ENCODE peak calls at places on chromosomes 4 and X, in nine cellular contexts. O is progenitor cell of endocrine pancreas, Z is body of pancreas, U is AG09319, E is stomach, Q is fibroblast of pulmonary artery, G is cardiac muscle cell, N is foreskin keratinocyte, F is psoas muscle. V is an unnamed sample.

GRCh38 chr4:47771020-47771419 is 66.8 kb downstream of the CORIN start:
- DNase-seq in O (no peak), Z (no peak), U (no peak), E (no peak), Q (no peak), G (no peak), N (no peak), F (no peak), V (no peak)

GRCh38 chrX:23304881-23305280 is 29.8 kb upstream of the PTCHD1 start:
- DNase-seq in O (no peak), Z (no peak), U (no peak), E (no peak), Q (no peak), G (no peak), N (no peak), F (no peak), V (no peak)

GRCh38 chrX:153522259-153522658 is 4.8 kb downstream of the ATP2B3 start:
- DNase-seq in O (no peak), Z (no peak), U (no peak), E (no peak), Q (no peak), G (no peak), N (no peak), F (no peak), V (no peak)

GRCh38 chrX:56797966-56798711 is 69.1 kb downstream of the NBDY start:
- DNase-seq in O (no peak), Z (peak), U (no peak), E (peak), Q (peak), G (no peak), N (no peak), F (no peak), V (no peak)

GRCh38 chr4:100049872-100050271 is 99.8 kb upstream of the H2AZ1 start:
- DNase-seq in O (no peak), Z (no peak), U (no peak), E (no peak), Q (no peak), G (no peak), N (peak), F (no peak), V (no peak)

GRCh38 chr4:16205298-16206164 is 20.7 kb downstream of the TAPT1 start:
- DNase-seq in O (no peak), Z (no peak), U (no peak), E (no peak), Q (no peak), G (peak), N (no peak), F (no peak), V (no peak)

GRCh38 chr4:1462768-1463075 is 56.5 kb upstream of the NKX1-1 start:
- DNase-seq in O (no peak), Z (no peak), U (no peak), E (peak), Q (no peak), G (no peak), N (no peak), F (no peak), V (no peak)

GRCh38 chr4:76002176-76002575 is 5.1 kb downstream of the CXCL9 start:
- DNase-seq in O (no peak), Z (no peak), U (no peak), E (no peak), Q (peak), G (no peak), N (no peak), F (no peak), V (no peak)

GRCh38 chr4:3683077-3683743 is 83.0 kb upstream of the ADRA2C start:
- DNase-seq in O (no peak), Z (no peak), U (no peak), E (no peak), Q (no peak), G (no peak), N (no peak), F (no peak), V (no peak)

GRCh38 chr4:8010618-8011017 is 71.0 kb upstream of the AFAP1 start:
- DNase-seq in O (peak), Z (peak), U (no peak), E (peak), Q (peak), G (peak), N (no peak), F (peak), V (no peak)

GRCh38 chr4:33407496-33407895 is 2687.3 kb downstream of the PCDH7 start:
- DNase-seq in O (no peak), Z (no peak), U (no peak), E (no peak), Q (no peak), G (no peak), N (peak), F (no peak), V (no peak)

GRCh38 chrX:13164611-13165010 is 120.2 kb upstream of the FAM9C start:
- DNase-seq in O (no peak), Z (no peak), U (no peak), E (no peak), Q (no peak), G (no peak), N (no peak), F (no peak), V (no peak)

GRCh38 chr4:4875611-4876010 is 16.1 kb downstream of the MSX1 start:
- DNase-seq in O (no peak), Z (no peak), U (no peak), E (no peak), Q (no peak), G (no peak), N (no peak), F (no peak), V (no peak)
- TF ChIP-seq CTCF in O (no peak), Z (no peak), U (no peak), E (no peak), Q (no peak), G (no peak), N (no peak), F (no peak), V (no peak)

GRCh38 chrX:54452920-54453319 is 12.7 kb downstream of the TSR2 start:
- DNase-seq in O (no peak), Z (no peak), U (no peak), E (no peak), Q (peak), G (peak), N (no peak), F (no peak), V (no peak)
- TF ChIP-seq CTCF in O (peak), Z (no peak), U (peak), E (no peak), Q (peak), G (peak), N (peak), F (no peak), V (no peak)

GRCh38 chrX:136495043-136495442 is 2.3 kb upstream of the HTATSF1 start:
- DNase-seq in O (no peak), Z (no peak), U (no peak), E (no peak), Q (no peak), G (no peak), N (no peak), F (no peak), V (no peak)

GRCh38 chrX:136487647-136488046 is at the start of gene BRS3:
- DNase-seq in O (no peak), Z (no peak), U (no peak), E (no peak), Q (no peak), G (no peak), N (no peak), F (no peak), V (no peak)

GRCh38 chrX:136496359-136496767 is 1.0 kb upstream of the HTATSF1 start:
- DNase-seq in O (no peak), Z (no peak), U (no peak), E (no peak), Q (no peak), G (no peak), N (no peak), F (no peak), V (no peak)

GRCh38 chrX:136488706-136489105 is 959 bp downstream of the BRS3 start:
- DNase-seq in O (no peak), Z (no peak), U (no peak), E (no peak), Q (no peak), G (no peak), N (no peak), F (no peak), V (no peak)

GRCh38 chrX:136491832-136492231 is 4.1 kb downstream of the BRS3 start:
- DNase-seq in O (no peak), Z (no peak), U (no peak), E (no peak), Q (no peak), G (no peak), N (no peak), F (no peak), V (no peak)
- TF ChIP-seq CTCF in O (no peak), Z (no peak), U (no peak), E (no peak), Q (no peak), G (no peak), N (no peak), F (no peak), V (no peak)

DNA sequence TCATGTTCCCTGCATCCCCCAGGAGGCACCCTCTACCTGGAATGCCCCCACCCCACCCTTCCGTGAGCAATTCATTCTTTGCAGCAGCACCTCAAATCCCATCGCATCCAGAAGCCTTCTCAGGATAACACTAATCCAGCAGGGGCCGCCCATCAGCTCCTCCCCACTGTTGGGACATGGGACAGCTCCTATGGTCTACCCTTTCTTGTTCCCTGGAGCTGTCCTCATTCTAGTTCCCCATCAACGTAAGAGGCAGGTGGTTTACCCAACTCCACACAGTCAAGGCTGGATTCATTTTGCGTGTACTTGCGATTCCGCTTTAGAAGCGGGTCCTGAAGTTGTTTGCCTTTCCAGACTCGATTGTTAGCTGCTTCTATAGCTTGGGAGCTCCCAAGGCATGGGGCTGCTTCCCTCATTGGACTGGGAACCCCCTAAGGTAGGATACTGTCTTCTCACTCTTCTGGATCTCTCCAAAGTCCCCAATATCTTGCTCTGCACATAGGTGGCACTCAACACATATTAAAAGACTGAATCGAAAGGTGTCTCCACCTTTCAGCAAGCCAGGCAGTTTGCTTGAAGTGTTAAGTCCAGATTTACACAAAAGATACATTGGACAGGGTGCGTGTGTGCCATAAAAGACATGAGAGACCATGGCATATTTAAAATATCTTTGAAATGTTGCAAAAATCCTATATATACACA is 942 bp upstream of the APLN start:
- DNase-seq in O (no peak), Z (no peak), U (no peak), E (peak), Q (no peak), G (peak), N (no peak), F (no peak), V (no peak)
- TF ChIP-seq CTCF in O (no peak), Z (no peak), U (no peak), E (no peak), Q (no peak), G (no peak), N (peak), F (no peak), V (no peak)

GRCh38 chr4:113293673-113294072 is 244.2 kb downstream of the ANK2 start:
- DNase-seq in O (no peak), Z (no peak), U (no peak), E (no peak), Q (peak), G (no peak), N (no peak), F (no peak), V (no peak)

GRCh38 chr4:113293043-113293560 is 243.6 kb downstream of the ANK2 start:
- DNase-seq in O (no peak), Z (no peak), U (no peak), E (no peak), Q (peak), G (no peak), N (no peak), F (peak), V (no peak)

GRCh38 chr4:113292371-113293042 is 243.1 kb downstream of the ANK2 start:
- DNase-seq in O (no peak), Z (no peak), U (no peak), E (no peak), Q (peak), G (peak), N (no peak), F (peak), V (no peak)

GRCh38 chr4:113290666-113291065 is 241.2 kb downstream of the ANK2 start:
- DNase-seq in O (no peak), Z (no peak), U (no peak), E (no peak), Q (no peak), G (no peak), N (no peak), F (no peak), V (no peak)

GRCh38 chr4:113294910-113295309 is 245.5 kb downstream of the ANK2 start:
- DNase-seq in O (no peak), Z (no peak), U (no peak), E (no peak), Q (peak), G (no peak), N (no peak), F (no peak), V (no peak)
- TF ChIP-seq CTCF in O (no peak), Z (no peak), U (peak), E (no peak), Q (peak), G (no peak), N (peak), F (no peak), V (no peak)

DNA sequence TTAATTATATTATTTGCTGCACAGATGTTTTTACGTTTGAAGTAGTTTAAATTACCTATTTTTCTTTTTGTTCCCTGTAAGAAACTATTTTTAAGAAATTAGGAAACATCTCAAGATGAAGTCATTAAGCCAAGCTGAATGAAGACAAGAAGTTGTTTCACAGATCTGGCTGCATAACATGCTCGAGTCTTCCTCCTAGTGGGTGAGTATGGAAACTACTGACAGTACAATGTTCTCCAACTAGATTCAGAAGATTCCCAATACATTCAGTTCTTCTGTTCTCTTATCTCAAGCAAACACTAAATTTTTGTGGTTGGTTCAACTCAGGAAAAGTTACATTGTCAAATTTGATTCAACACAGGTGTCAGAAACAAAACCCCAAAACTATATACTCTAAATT is 256.8 kb upstream of the VCX start:
- DNase-seq in O (no peak), Z (no peak), U (no peak), E (no peak), Q (peak), G (peak), N (no peak), F (no peak), V (no peak)
- TF ChIP-seq CTCF in O (peak), Z (peak), U (peak), E (peak), Q (peak), G (no peak), N (peak), F (peak), V (no peak)

GRCh38 chr4:151957163-151957562 is 196.4 kb upstream of the GATB start:
- DNase-seq in O (peak), Z (no peak), U (no peak), E (no peak), Q (no peak), G (peak), N (no peak), F (no peak), V (no peak)
- TF ChIP-seq CTCF in O (peak), Z (no peak), U (no peak), E (no peak), Q (no peak), G (no peak), N (no peak), F (no peak), V (no peak)

GRCh38 chr4:150591904-150592303 is 10.0 kb downstream of the MAB21L2 start:
- DNase-seq in O (no peak), Z (no peak), U (no peak), E (no peak), Q (no peak), G (no peak), N (no peak), F (no peak), V (no peak)

GRCh38 chr4:150589174-150589573 is 7.2 kb downstream of the MAB21L2 start:
- DNase-seq in O (no peak), Z (no peak), U (no peak), E (no peak), Q (no peak), G (no peak), N (no peak), F (no peak), V (no peak)

GRCh38 chr4:150588341-150588740 is 6.4 kb downstream of the MAB21L2 start:
- DNase-seq in O (no peak), Z (no peak), U (no peak), E (no peak), Q (no peak), G (no peak), N (no peak), F (no peak), V (no peak)

GRCh38 chr4:150593996-150594395 is 12.0 kb downstream of the MAB21L2 start:
- DNase-seq in O (no peak), Z (no peak), U (peak), E (no peak), Q (peak), G (no peak), N (no peak), F (no peak), V (no peak)

GRCh38 chr4:150591284-150591874 is 9.4 kb downstream of the MAB21L2 start:
- DNase-seq in O (no peak), Z (no peak), U (no peak), E (no peak), Q (no peak), G (peak), N (no peak), F (no peak), V (no peak)
- TF ChIP-seq CTCF in O (no peak), Z (no peak), U (no peak), E (no peak), Q (no peak), G (no peak), N (no peak), F (no peak), V (no peak)

DNA sequence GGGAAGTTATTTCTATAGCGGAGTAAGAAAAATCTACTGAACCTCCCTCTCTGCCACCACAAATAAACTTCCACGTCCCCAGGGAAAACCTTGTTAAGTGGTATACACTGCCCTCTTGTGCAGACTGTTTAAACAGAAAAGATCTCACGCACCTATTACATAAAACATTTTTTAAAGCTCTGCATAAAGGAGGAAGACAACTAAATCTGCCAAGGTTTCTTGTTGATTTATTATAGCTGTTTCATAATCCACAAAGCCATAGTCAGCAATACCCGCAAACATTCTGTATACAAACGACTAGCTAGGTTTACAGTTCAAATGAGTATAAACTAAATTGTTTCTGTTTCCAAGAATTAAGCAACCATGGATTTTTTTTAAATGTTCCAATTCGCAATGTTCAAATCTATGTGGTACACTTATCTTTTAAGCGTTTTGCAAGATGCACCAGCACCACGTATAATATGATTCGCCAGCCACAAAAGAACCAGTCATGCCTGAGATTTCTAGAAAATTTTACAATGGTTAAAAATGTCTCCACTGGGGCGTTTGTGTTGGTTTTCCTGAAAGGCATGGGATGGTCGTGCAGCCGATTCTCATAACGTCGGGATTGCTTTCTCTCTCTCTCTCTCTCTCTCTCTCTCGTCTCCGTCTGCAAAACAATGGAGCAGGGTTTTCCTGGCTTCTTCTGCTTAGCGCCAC is 164.6 kb downstream of the PRKX start:
- DNase-seq in O (no peak), Z (no peak), U (peak), E (no peak), Q (peak), G (peak), N (no peak), F (no peak), V (no peak)
- TF ChIP-seq CTCF in O (peak), Z (peak), U (peak), E (peak), Q (peak), G (peak), N (peak), F (peak), V (no peak)

DNA sequence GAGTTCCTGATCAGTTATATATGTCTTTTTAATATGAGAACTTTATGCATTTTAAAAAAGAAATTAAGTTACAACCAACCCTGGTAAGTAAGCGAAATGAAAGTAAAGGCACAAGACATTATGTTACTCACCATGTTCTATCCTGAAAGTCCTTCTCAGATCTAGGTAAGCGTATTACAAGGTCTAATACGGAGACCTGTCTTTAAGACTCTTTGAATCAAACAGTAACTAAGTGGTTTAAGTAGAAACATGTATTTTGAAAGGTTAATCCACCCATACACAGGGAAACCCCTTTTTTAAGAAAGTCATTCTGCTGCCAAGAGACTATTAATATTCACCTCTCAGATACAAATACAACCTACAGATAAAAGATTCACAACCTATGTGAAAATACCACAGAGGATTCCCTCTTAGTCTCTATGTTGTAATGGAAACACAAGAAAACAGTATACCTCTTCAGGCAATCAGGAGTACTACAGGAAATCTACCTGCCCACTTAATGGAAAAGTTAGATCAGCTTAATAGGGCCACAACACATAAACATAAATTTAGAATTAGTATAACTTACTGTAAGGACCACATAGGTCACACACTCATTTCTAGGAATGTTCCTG is 63.2 kb upstream of the TNIP3 start:
- DNase-seq in O (no peak), Z (no peak), U (no peak), E (no peak), Q (no peak), G (no peak), N (no peak), F (no peak), V (no peak)
- TF ChIP-seq CTCF in O (peak), Z (peak), U (no peak), E (no peak), Q (no peak), G (no peak), N (peak), F (no peak), V (no peak)